ENCODE peak calls at places on chromosomes 16 and 17, in seven cellular contexts. Y is transverse colon, F is Karpas-422, H is adipocyte, L is H9, U is astrocyte, I is left ventricle myocardium inferior. A is an unnamed sample.

GRCh38 chr16:58847902-58848661 is 114.0 kb upstream of the GOT2 start:
- DNase-seq in U (peak; percentile 2), F (no peak), I (no peak), H (no peak), Y (no peak), L (no peak), A (no peak)

GRCh38 chr16:88782454-88783390 is 2.3 kb downstream of the PIEZO1 start:
- DNase-seq in I (no peak), Y (no peak), L (no peak), U (peak; percentile 74), F (no peak), H (peak; percentile 84), A (no peak)

GRCh38 chr17:10702574-10702973 is 5.2 kb downstream of the ADPRM start:
- DNase-seq in U (peak; percentile 29), Y (no peak), L (no peak), H (no peak), I (no peak), F (no peak), A (no peak)

GRCh38 chr17:77164483-77165030 is 23.8 kb downstream of the SEC14L1 start:
- DNase-seq in F (no peak), I (no peak), Y (no peak), H (no peak), U (peak; percentile 47), L (no peak), A (no peak)

GRCh38 chr17:76670020-76670707 is 26.6 kb upstream of the ST6GALNAC1 start:
- DNase-seq in U (no peak), I (no peak), F (no peak), Y (no peak), L (no peak), H (no peak), A (no peak)

GRCh38 chr16:70163596-70163995 is 10.0 kb upstream of the CLEC18C start:
- DNase-seq in H (no peak), I (no peak), Y (no peak), L (no peak), U (no peak), F (no peak), A (peak; percentile 32)

GRCh38 chr16:53924311-53924860 is 220.4 kb downstream of the FTO start:
- DNase-seq in H (no peak), L (no peak), Y (no peak), F (no peak), I (no peak), U (no peak), A (no peak)

GRCh38 chr17:81294512-81295030 is 536 bp downstream of the SLC38A10 start:
- DNase-seq in Y (peak; percentile 51), F (peak; percentile 67), L (no peak), U (no peak), I (peak; percentile 49), H (peak; percentile 60), A (peak; percentile 83)

GRCh38 chr17:44536090-44536960 is 21.0 kb upstream of the FZD2 start:
- DNase-seq in H (peak; percentile 44), L (peak; percentile 46), Y (no peak), I (no peak), F (no peak), U (no peak), A (peak; percentile 37)

GRCh38 chr17:77897741-77898301 is 60.7 kb upstream of the TNRC6C start:
- DNase-seq in U (no peak), I (no peak), F (no peak), H (no peak), L (no peak), Y (no peak), A (no peak)

GRCh38 chr16:89322381-89323119 is 105.0 kb downstream of the ZNF778 start:
- DNase-seq in I (no peak), Y (no peak), L (peak; percentile 84), F (no peak), H (peak; percentile 86), U (peak; percentile 65), A (peak; percentile 92)

GRCh38 chr16:68284847-68285246 is 20.5 kb downstream of the SLC7A6 start:
- DNase-seq in L (no peak), F (peak; percentile 83), Y (peak; percentile 35), U (no peak), I (no peak), H (no peak), A (no peak)

GRCh38 chr16:15576960-15577958 is 65.7 kb downstream of the MARF1 start:
- DNase-seq in L (no peak), I (no peak), F (peak; percentile 59), U (no peak), H (no peak), Y (peak; percentile 91), A (no peak)

GRCh38 chr17:21532763-21533385 is 156.7 kb downstream of the KCNJ12 start:
- DNase-seq in I (no peak), L (no peak), U (no peak), F (no peak), H (no peak), Y (no peak), A (no peak)

GRCh38 chr17:14771543-14771942 is 470.7 kb downstream of the HS3ST3B1 start:
- DNase-seq in F (no peak), Y (no peak), I (no peak), U (no peak), H (no peak), L (no peak), A (no peak)

GRCh38 chr16:17578921-17579876 is 108.4 kb upstream of the XYLT1 start:
- DNase-seq in H (peak; percentile 95), Y (peak; percentile 66), I (no peak), F (peak; percentile 87), U (peak; percentile 85), L (peak; percentile 89), A (peak; percentile 77)

GRCh38 chr17:40399185-40399584 is 18.5 kb downstream of the TOP2A start:
- DNase-seq in U (peak; percentile 40), L (no peak), F (peak; percentile 81), H (peak; percentile 91), I (no peak), Y (no peak), A (peak; percentile 47)

GRCh38 chr16:21628196-21628726 is 24.1 kb downstream of the IGSF6 start:
- DNase-seq in I (no peak), U (no peak), L (no peak), F (no peak), Y (no peak), H (no peak), A (no peak)

GRCh38 chr17:1592751-1593629 is 30.4 kb upstream of the PITPNA start:
- DNase-seq in U (no peak), L (no peak), F (peak; percentile 83), Y (peak; percentile 88), H (no peak), I (no peak), A (peak; percentile 62)

GRCh38 chr16:65406933-65407332 is 285.1 kb upstream of the CDH11 start:
- DNase-seq in L (no peak), H (no peak), I (no peak), F (no peak), Y (no peak), U (no peak), A (no peak)

GRCh38 chr17:8820311-8821010 is 21.3 kb upstream of the MFSD6L start:
- DNase-seq in U (peak; percentile 19), L (no peak), I (no peak), Y (no peak), H (no peak), F (no peak), A (no peak)

GRCh38 chr16:71412270-71413160 is 29.3 kb downstream of the TLE7 start:
- DNase-seq in I (peak; percentile 28), Y (peak; percentile 71), H (peak; percentile 88), L (peak; percentile 91), F (peak; percentile 90), U (peak; percentile 16), A (peak; percentile 89)

GRCh38 chr16:12728471-12728870 is 75.2 kb downstream of the CPPED1 start:
- DNase-seq in H (no peak), L (no peak), U (no peak), Y (no peak), F (no peak), I (no peak), A (peak; percentile 47)

GRCh38 chr16:88479795-88480760 is 27.0 kb downstream of the ZFPM1 start:
- DNase-seq in I (no peak), L (no peak), Y (peak; percentile 60), H (no peak), F (peak; percentile 82), U (no peak), A (no peak)

GRCh38 chr16:47967374-47967773 is 188.4 kb downstream of the ABCC12 start:
- DNase-seq in I (no peak), Y (no peak), L (no peak), H (no peak), F (no peak), U (no peak), A (no peak)
- H3K27me3 ChIP-seq in I (peaks cover 5% of the 10 kb centered on the region), Y (no peaks in the 10 kb centered on the region), L (no peaks in the 10 kb centered on the region), H (no peaks in the 10 kb centered on the region), F (no peaks in the 10 kb centered on the region), U (no peaks in the 10 kb centered on the region), A (no peaks in the 10 kb centered on the region)

GRCh38 chr17:56171186-56171959 is 18.1 kb downstream of the ANKFN1 start:
- DNase-seq in F (no peak), U (no peak), Y (no peak), I (no peak), H (peak; percentile 48), L (no peak), A (no peak)
- H3K27me3 ChIP-seq in F (no peaks in the 10 kb centered on the region), U (no peaks in the 10 kb centered on the region), Y (no peaks in the 10 kb centered on the region), I (no peaks in the 10 kb centered on the region), H (no peaks in the 10 kb centered on the region), L (no peaks in the 10 kb centered on the region), A (no peaks in the 10 kb centered on the region)

GRCh38 chr17:60767744-60768308 is 90.2 kb downstream of the BCAS3 start:
- DNase-seq in U (no peak), Y (no peak), H (no peak), I (no peak), L (no peak), F (no peak), A (no peak)

GRCh38 chr17:60766778-60767190 is 89.1 kb downstream of the BCAS3 start:
- DNase-seq in Y (no peak), L (peak; percentile 80), H (no peak), F (no peak), I (no peak), U (no peak), A (no peak)

GRCh38 chr17:60773552-60773951 is 95.9 kb downstream of the BCAS3 start:
- DNase-seq in Y (no peak), U (no peak), I (no peak), H (no peak), F (no peak), L (no peak), A (no peak)

GRCh38 chr17:60769327-60769726 is 91.7 kb downstream of the BCAS3 start:
- DNase-seq in F (no peak), U (no peak), L (no peak), Y (no peak), H (no peak), I (no peak), A (no peak)

DNA sequence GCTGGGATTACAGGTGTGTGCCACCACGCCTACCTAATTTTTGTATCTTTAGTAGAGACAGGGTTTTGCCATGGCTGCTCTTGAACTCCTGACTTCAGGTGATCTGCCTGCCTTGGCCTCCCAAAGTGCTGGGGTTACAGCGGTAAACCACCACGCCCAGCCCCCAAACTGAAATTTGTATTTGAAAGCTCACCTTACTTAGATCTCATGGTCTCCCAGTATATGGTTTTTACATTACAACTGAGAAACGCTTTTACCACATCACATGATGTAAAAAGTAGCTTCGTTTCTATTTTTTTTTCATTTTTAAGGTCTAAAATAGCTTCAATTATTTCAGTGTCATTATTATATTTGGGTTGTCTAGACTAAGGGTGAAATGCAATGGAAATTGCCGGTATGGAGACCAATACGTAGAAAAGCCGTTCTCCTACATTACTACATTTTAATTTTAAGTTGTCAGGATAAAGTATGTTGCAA is 93.3 kb downstream of the BCAS3 start:
- DNase-seq in F (no peak), H (no peak), I (no peak), Y (no peak), U (no peak), L (no peak), A (no peak)
- H3K27me3 ChIP-seq in F (no peaks in the 10 kb centered on the region), H (no peaks in the 10 kb centered on the region), I (no peaks in the 10 kb centered on the region), Y (no peaks in the 10 kb centered on the region), U (no peaks in the 10 kb centered on the region), L (no peaks in the 10 kb centered on the region), A (no peaks in the 10 kb centered on the region)

GRCh38 chr17:51767287-51767686 is 391.2 kb downstream of the CA10 start:
- DNase-seq in F (no peak), U (no peak), H (no peak), L (no peak), I (no peak), Y (no peak), A (no peak)
- H3K27me3 ChIP-seq in F (no peaks in the 10 kb centered on the region), U (no peaks in the 10 kb centered on the region), H (peaks cover 37% of the 10 kb centered on the region), L (no peaks in the 10 kb centered on the region), I (peaks cover 35% of the 10 kb centered on the region), Y (no peaks in the 10 kb centered on the region), A (no peaks in the 10 kb centered on the region)

A was measured in H7.